ENCODE peak calls at places on chromosome 19, in eight cellular contexts. One of them, this sample, is unnamed.

GRCh38 chr19:1325568-1326294 is 40.1 kb downstream of the EFNA2 start:
- DNase-seq in CD4-positive, alpha-beta memory T cell: no peak
- DNase-seq in heart right ventricle: no peak
- DNase-seq in stimulated activated CD4-positive, alpha-beta T cell treated with anti-CD3 and anti-CD28 coated beads, Interleukin-12 subunit alpha, Interleukin-12 subunit beta, amount 100 ng/mL, for 24 hours: no peak
- DNase-seq in activated naive CD4-positive, alpha-beta T cell: no peak
- DNase-seq in mammary epithelial cell: no peak
- DNase-seq in stimulated activated CD8-positive, alpha-beta memory T cell treated with anti-CD3 and anti-CD28 coated beads, Interleukin-4, amount 100 ng/mL, for 1 hour: no peak
- DNase-seq in heart left ventricle: no peak
- DNase-seq in this sample: no peak

GRCh38 chr19:46634045-46634655 is 1.9 kb downstream of the GNG8 start:
- DNase-seq in heart right ventricle: peak
- DNase-seq in stimulated activated CD8-positive, alpha-beta memory T cell treated with anti-CD3 and anti-CD28 coated beads, Interleukin-4, amount 100 ng/mL, for 1 hour: peak
- DNase-seq in mammary epithelial cell: peak
- DNase-seq in heart left ventricle: peak
- DNase-seq in stimulated activated CD4-positive, alpha-beta T cell treated with anti-CD3 and anti-CD28 coated beads, Interleukin-12 subunit alpha, Interleukin-12 subunit beta, amount 100 ng/mL, for 24 hours: peak
- DNase-seq in activated naive CD4-positive, alpha-beta T cell: peak
- DNase-seq in CD4-positive, alpha-beta memory T cell: peak
- DNase-seq in this sample: peak

GRCh38 chr19:15194938-15195337 is 5.9 kb downstream of the NOTCH3 start:
- DNase-seq in mammary epithelial cell: peak
- DNase-seq in heart left ventricle: peak
- DNase-seq in heart right ventricle: no peak
- DNase-seq in stimulated activated CD4-positive, alpha-beta T cell treated with anti-CD3 and anti-CD28 coated beads, Interleukin-12 subunit alpha, Interleukin-12 subunit beta, amount 100 ng/mL, for 24 hours: no peak
- DNase-seq in stimulated activated CD8-positive, alpha-beta memory T cell treated with anti-CD3 and anti-CD28 coated beads, Interleukin-4, amount 100 ng/mL, for 1 hour: no peak
- DNase-seq in CD4-positive, alpha-beta memory T cell: no peak
- DNase-seq in activated naive CD4-positive, alpha-beta T cell: no peak
- DNase-seq in this sample: no peak

GRCh38 chr19:30671622-30672051 is 299.5 kb downstream of the ZNF536 start:
- DNase-seq in stimulated activated CD4-positive, alpha-beta T cell treated with anti-CD3 and anti-CD28 coated beads, Interleukin-12 subunit alpha, Interleukin-12 subunit beta, amount 100 ng/mL, for 24 hours: no peak
- DNase-seq in heart right ventricle: peak
- DNase-seq in stimulated activated CD8-positive, alpha-beta memory T cell treated with anti-CD3 and anti-CD28 coated beads, Interleukin-4, amount 100 ng/mL, for 1 hour: no peak
- DNase-seq in mammary epithelial cell: no peak
- DNase-seq in heart left ventricle: peak
- DNase-seq in activated naive CD4-positive, alpha-beta T cell: no peak
- DNase-seq in CD4-positive, alpha-beta memory T cell: no peak
- DNase-seq in this sample: no peak

GRCh38 chr19:41422955-41423354 is 4.2 kb downstream of the B3GNT8 start:
- DNase-seq in heart right ventricle: no peak
- DNase-seq in stimulated activated CD4-positive, alpha-beta T cell treated with anti-CD3 and anti-CD28 coated beads, Interleukin-12 subunit alpha, Interleukin-12 subunit beta, amount 100 ng/mL, for 24 hours: no peak
- DNase-seq in CD4-positive, alpha-beta memory T cell: no peak
- DNase-seq in activated naive CD4-positive, alpha-beta T cell: no peak
- DNase-seq in mammary epithelial cell: no peak
- DNase-seq in stimulated activated CD8-positive, alpha-beta memory T cell treated with anti-CD3 and anti-CD28 coated beads, Interleukin-4, amount 100 ng/mL, for 1 hour: no peak
- DNase-seq in heart left ventricle: no peak
- DNase-seq in this sample: no peak

GRCh38 chr19:51398096-51398704 is 7.8 kb upstream of the C19orf84 start:
- DNase-seq in activated naive CD4-positive, alpha-beta T cell: no peak
- DNase-seq in CD4-positive, alpha-beta memory T cell: peak
- DNase-seq in stimulated activated CD4-positive, alpha-beta T cell treated with anti-CD3 and anti-CD28 coated beads, Interleukin-12 subunit alpha, Interleukin-12 subunit beta, amount 100 ng/mL, for 24 hours: no peak
- DNase-seq in stimulated activated CD8-positive, alpha-beta memory T cell treated with anti-CD3 and anti-CD28 coated beads, Interleukin-4, amount 100 ng/mL, for 1 hour: no peak
- DNase-seq in mammary epithelial cell: no peak
- DNase-seq in heart left ventricle: no peak
- DNase-seq in heart right ventricle: no peak
- DNase-seq in this sample: peak

GRCh38 chr19:18995804-18996241 is 37.5 kb downstream of the SUGP2 start:
- DNase-seq in heart right ventricle: peak
- DNase-seq in heart left ventricle: peak
- DNase-seq in activated naive CD4-positive, alpha-beta T cell: no peak
- DNase-seq in stimulated activated CD4-positive, alpha-beta T cell treated with anti-CD3 and anti-CD28 coated beads, Interleukin-12 subunit alpha, Interleukin-12 subunit beta, amount 100 ng/mL, for 24 hours: no peak
- DNase-seq in stimulated activated CD8-positive, alpha-beta memory T cell treated with anti-CD3 and anti-CD28 coated beads, Interleukin-4, amount 100 ng/mL, for 1 hour: no peak
- DNase-seq in mammary epithelial cell: peak
- DNase-seq in CD4-positive, alpha-beta memory T cell: no peak
- DNase-seq in this sample: peak

GRCh38 chr19:55005684-55006488 is 32.2 kb downstream of the GP6 start:
- DNase-seq in CD4-positive, alpha-beta memory T cell: peak
- DNase-seq in stimulated activated CD4-positive, alpha-beta T cell treated with anti-CD3 and anti-CD28 coated beads, Interleukin-12 subunit alpha, Interleukin-12 subunit beta, amount 100 ng/mL, for 24 hours: peak
- DNase-seq in heart right ventricle: no peak
- DNase-seq in mammary epithelial cell: peak
- DNase-seq in heart left ventricle: no peak
- DNase-seq in stimulated activated CD8-positive, alpha-beta memory T cell treated with anti-CD3 and anti-CD28 coated beads, Interleukin-4, amount 100 ng/mL, for 1 hour: peak
- DNase-seq in activated naive CD4-positive, alpha-beta T cell: peak
- DNase-seq in this sample: peak

GRCh38 chr19:53094749-53095575 is 8.3 kb downstream of the ZNF160 start:
- DNase-seq in stimulated activated CD4-positive, alpha-beta T cell treated with anti-CD3 and anti-CD28 coated beads, Interleukin-12 subunit alpha, Interleukin-12 subunit beta, amount 100 ng/mL, for 24 hours: no peak
- DNase-seq in activated naive CD4-positive, alpha-beta T cell: no peak
- DNase-seq in heart right ventricle: no peak
- DNase-seq in stimulated activated CD8-positive, alpha-beta memory T cell treated with anti-CD3 and anti-CD28 coated beads, Interleukin-4, amount 100 ng/mL, for 1 hour: no peak
- DNase-seq in mammary epithelial cell: no peak
- DNase-seq in CD4-positive, alpha-beta memory T cell: no peak
- DNase-seq in heart left ventricle: no peak
- DNase-seq in this sample: no peak

GRCh38 chr19:10553087-10553667 is 9.5 kb downstream of the ATG4D start:
- DNase-seq in stimulated activated CD4-positive, alpha-beta T cell treated with anti-CD3 and anti-CD28 coated beads, Interleukin-12 subunit alpha, Interleukin-12 subunit beta, amount 100 ng/mL, for 24 hours: no peak
- DNase-seq in activated naive CD4-positive, alpha-beta T cell: no peak
- DNase-seq in heart right ventricle: no peak
- DNase-seq in heart left ventricle: no peak
- DNase-seq in stimulated activated CD8-positive, alpha-beta memory T cell treated with anti-CD3 and anti-CD28 coated beads, Interleukin-4, amount 100 ng/mL, for 1 hour: no peak
- DNase-seq in CD4-positive, alpha-beta memory T cell: no peak
- DNase-seq in mammary epithelial cell: no peak
- DNase-seq in this sample: no peak

This sample was measured in germinal center.